ENCODE peak calls at places on chromosomes 1 and 21, in eight cellular contexts. B, K, W, R, E, X, M and P are unnamed samples.
A peak's percentile ranks its signal among the peaks of the same experiment; 100 is the strongest.

GRCh38 chr1:181117648-181118449 is 29.3 kb downstream of the IER5 start:
- DNase-seq in B (peak; percentile 39), K (no peak), W (no peak), R (no peak), E (peak; percentile 77), X (peak; percentile 32), M (no peak), P (no peak)

GRCh38 chr1:30085814-30086770 is 637.3 kb downstream of the MATN1 start:
- DNase-seq in B (peak; percentile 80), K (peak; percentile 94), W (peak; percentile 18), R (no peak), E (no peak), X (peak; percentile 61), M (peak; percentile 56), P (peak; percentile 65)

GRCh38 chr1:203644661-203645510 is 18.3 kb downstream of the ATP2B4 start:
- DNase-seq in B (peak; percentile 73), K (no peak), W (no peak), R (no peak), E (no peak), X (no peak), M (no peak), P (no peak)

GRCh38 chr1:28887835-28888682 is 26.3 kb upstream of the EPB41 start:
- DNase-seq in B (no peak), K (peak; percentile 63), W (no peak), R (no peak), E (no peak), X (peak; percentile 49), M (no peak), P (peak; percentile 61)

GRCh38 chr1:108814343-108815125 is 42.4 kb downstream of the AKNAD1 start:
- DNase-seq in B (peak; percentile 18), K (no peak), W (no peak), R (no peak), E (no peak), X (no peak), M (no peak), P (no peak)

GRCh38 chr1:182227864-182228547 is 163.6 kb downstream of the GLUL start:
- DNase-seq in B (no peak), K (no peak), W (no peak), R (no peak), E (peak; percentile 53), X (no peak), M (no peak), P (no peak)

GRCh38 chr1:182087951-182088350 is 26.4 kb upstream of the ZNF648 start:
- DNase-seq in B (no peak), K (no peak), W (no peak), R (no peak), E (no peak), X (no peak), M (no peak), P (no peak)

GRCh38 chr21:33168886-33169285 is 60.9 kb upstream of the IFNAR2 start:
- DNase-seq in B (no peak), K (no peak), W (no peak), R (no peak), E (no peak), X (no peak), M (no peak), P (no peak)

GRCh38 chr1:179310721-179311120 is 17.1 kb downstream of the SOAT1 start:
- DNase-seq in B (peak; percentile 71), K (no peak), W (no peak), R (no peak), E (no peak), X (no peak), M (no peak), P (no peak)

GRCh38 chr1:16918371-16918770 is 3.4 kb upstream of the CROCC start:
- DNase-seq in B (no peak), K (no peak), W (no peak), R (no peak), E (no peak), X (no peak), M (no peak), P (no peak)

GRCh38 chr1:226492738-226493137 is 55.8 kb upstream of the STUM start:
- DNase-seq in B (no peak), K (no peak), W (no peak), R (no peak), E (no peak), X (no peak), M (no peak), P (no peak)

GRCh38 chr1:11383553-11384169 is 95.3 kb upstream of the DISP3 start:
- DNase-seq in B (no peak), K (no peak), W (peak; percentile 12), R (no peak), E (no peak), X (no peak), M (no peak), P (no peak)

GRCh38 chr1:77341195-77341594 is 59.4 kb downstream of the AK5 start:
- DNase-seq in B (no peak), K (no peak), W (no peak), R (no peak), E (no peak), X (no peak), M (no peak), P (no peak)

GRCh38 chr1:242467556-242468145 is 56.8 kb downstream of the PLD5 start:
- DNase-seq in B (peak; percentile 28), K (peak; percentile 64), W (no peak), R (peak; percentile 28), E (peak; percentile 43), X (peak; percentile 63), M (peak; percentile 38), P (no peak)

GRCh38 chr1:67316180-67316902 is 8.7 kb downstream of the IL12RB2 start:
- DNase-seq in B (no peak), K (no peak), W (no peak), R (no peak), E (no peak), X (no peak), M (no peak), P (no peak)

GRCh38 chr1:229572286-229572685 is 13.8 kb upstream of the ABCB10 start:
- DNase-seq in B (no peak), K (no peak), W (no peak), R (no peak), E (peak; percentile 22), X (no peak), M (no peak), P (no peak)

GRCh38 chr21:34598931-34599400 is 15.9 kb downstream of the RCAN1 start:
- DNase-seq in B (no peak), K (no peak), W (no peak), R (no peak), E (peak; percentile 91), X (no peak), M (no peak), P (no peak)

GRCh38 chr1:223248001-223248786 is 105.1 kb upstream of the TLR5 start:
- DNase-seq in B (no peak), K (no peak), W (no peak), R (no peak), E (peak; percentile 58), X (no peak), M (no peak), P (no peak)

GRCh38 chr21:26093094-26093493 is 77.5 kb downstream of the APP start:
- DNase-seq in B (peak; percentile 27), K (no peak), W (no peak), R (no peak), E (no peak), X (no peak), M (no peak), P (no peak)

GRCh38 chr1:20731057-20731991 is 1.2 kb downstream of the SH2D5 start:
- DNase-seq in B (peak; percentile 48), K (peak; percentile 49), W (no peak), R (no peak), E (no peak), X (no peak), M (peak; percentile 45), P (peak; percentile 70)

GRCh38 chr1:12344611-12345299 is 114.9 kb downstream of the VPS13D start:
- DNase-seq in B (no peak), K (no peak), W (no peak), R (no peak), E (no peak), X (peak; percentile 14), M (peak; percentile 11), P (no peak)

GRCh38 chr1:59150537-59151386 is 146.1 kb upstream of the FGGY start:
- DNase-seq in B (peak; percentile 88), K (no peak), W (no peak), R (peak; percentile 46), E (no peak), X (peak; percentile 33), M (peak; percentile 47), P (no peak)

GRCh38 chr1:50846224-50846839 is 113.7 kb downstream of the FAF1 start:
- DNase-seq in B (no peak), K (no peak), W (no peak), R (no peak), E (no peak), X (peak; percentile 18), M (no peak), P (no peak)

GRCh38 chr1:184664042-184664659 is 90.5 kb downstream of the EDEM3 start:
- DNase-seq in B (peak; percentile 83), K (peak; percentile 90), W (peak; percentile 38), R (peak; percentile 55), E (no peak), X (peak; percentile 84), M (peak; percentile 77), P (peak; percentile 64)

GRCh38 chr1:22350987-22351756 is 100.5 kb upstream of the ZBTB40 start:
- DNase-seq in B (no peak), K (no peak), W (no peak), R (no peak), E (no peak), X (no peak), M (no peak), P (no peak)

GRCh38 chr1:229986737-229987364 is 80.2 kb upstream of the GALNT2 start:
- DNase-seq in B (no peak), K (no peak), W (no peak), R (no peak), E (no peak), X (peak; percentile 16), M (no peak), P (no peak)

GRCh38 chr21:44617071-44617501 is 5.2 kb downstream of the KRTAP10-8 start:
- DNase-seq in B (no peak), K (peak; percentile 50), W (no peak), R (no peak), E (no peak), X (no peak), M (no peak), P (no peak)

GRCh38 chr1:205026181-205026580 is 16.8 kb upstream of the CNTN2 start:
- DNase-seq in B (no peak), K (peak; percentile 73), W (no peak), R (no peak), E (no peak), X (no peak), M (no peak), P (no peak)

GRCh38 chr1:164735315-164736052 is 176.5 kb downstream of the PBX1 start:
- DNase-seq in B (no peak), K (peak; percentile 49), W (no peak), R (peak; percentile 46), E (peak; percentile 24), X (no peak), M (no peak), P (no peak)

GRCh38 chr1:151905070-151905442 is 4.3 kb downstream of the THEM4 start:
- DNase-seq in B (no peak), K (no peak), W (no peak), R (no peak), E (no peak), X (no peak), M (no peak), P (peak; percentile 67)

GRCh38 chr1:206766251-206766856 is 4.2 kb upstream of the IL19 start:
- DNase-seq in B (peak; percentile 82), K (no peak), W (peak; percentile 75), R (no peak), E (no peak), X (peak; percentile 49), M (peak; percentile 57), P (peak; percentile 82)

GRCh38 chr1:27488523-27489138 is 1.3 kb downstream of the WASF2 start:
- DNase-seq in B (no peak), K (no peak), W (no peak), R (no peak), E (no peak), X (peak; percentile 37), M (no peak), P (no peak)

GRCh38 chr21:43892984-43893535 is 28.0 kb downstream of the AGPAT3 start:
- DNase-seq in B (no peak), K (no peak), W (no peak), R (no peak), E (no peak), X (no peak), M (no peak), P (no peak)

GRCh38 chr1:212035123-212035834 is at the start of the genes DTL and INTS7:
- DNase-seq in B (peak; percentile 98), K (peak; percentile 99), W (peak; percentile 99), R (peak; percentile 98), E (peak; percentile 96), X (peak; percentile 98), M (peak; percentile 98), P (peak; percentile 99)